ENCODE peak calls at places on chromosomes 11 and 22, in ten cellular contexts. One of them, this sample, is unnamed.

GRCh38 chr11:31974737-31975136 is 116.1 kb upstream of the RCN1 start:
- DNase-seq in astrocyte of the spinal cord: peak
- DNase-seq in transverse colon: no peak
- DNase-seq in esophagus squamous epithelium: no peak
- DNase-seq in suprapubic skin: no peak
- DNase-seq in endodermal cell: no peak
- DNase-seq in AG10803: peak
- DNase-seq in GM23338: no peak
- DNase-seq in AG04449: peak
- DNase-seq in HFF-Myc: no peak
- DNase-seq in this sample: peak

GRCh38 chr22:42844756-42845155 is 12.3 kb downstream of the ARFGAP3 start:
- DNase-seq in GM23338: no peak
- DNase-seq in endodermal cell: no peak
- DNase-seq in astrocyte of the spinal cord: no peak
- DNase-seq in transverse colon: no peak
- DNase-seq in AG10803: no peak
- DNase-seq in suprapubic skin: no peak
- DNase-seq in esophagus squamous epithelium: no peak
- DNase-seq in AG04449: no peak
- DNase-seq in HFF-Myc: no peak
- DNase-seq in this sample: peak

GRCh38 chr11:38766796-38767195 is 2168.8 kb upstream of the RAG2 start:
- DNase-seq in GM23338: no peak
- DNase-seq in esophagus squamous epithelium: no peak
- DNase-seq in transverse colon: no peak
- DNase-seq in endodermal cell: no peak
- DNase-seq in astrocyte of the spinal cord: no peak
- DNase-seq in HFF-Myc: no peak
- DNase-seq in suprapubic skin: no peak
- DNase-seq in AG04449: no peak
- DNase-seq in AG10803: no peak
- DNase-seq in this sample: no peak

GRCh38 chr11:41282436-41282835 is 177.0 kb downstream of the LRRC4C start:
- DNase-seq in suprapubic skin: no peak
- DNase-seq in astrocyte of the spinal cord: no peak
- DNase-seq in GM23338: no peak
- DNase-seq in transverse colon: no peak
- DNase-seq in HFF-Myc: no peak
- DNase-seq in AG04449: no peak
- DNase-seq in endodermal cell: no peak
- DNase-seq in AG10803: no peak
- DNase-seq in esophagus squamous epithelium: no peak
- DNase-seq in this sample: no peak

GRCh38 chr11:83721286-83721685 is 435.1 kb upstream of the CCDC90B start:
- DNase-seq in esophagus squamous epithelium: no peak
- DNase-seq in astrocyte of the spinal cord: no peak
- DNase-seq in HFF-Myc: no peak
- DNase-seq in suprapubic skin: no peak
- DNase-seq in AG04449: no peak
- DNase-seq in endodermal cell: no peak
- DNase-seq in AG10803: no peak
- DNase-seq in GM23338: no peak
- DNase-seq in transverse colon: no peak
- DNase-seq in this sample: no peak

GRCh38 chr11:102603091-102603490 is 22.0 kb downstream of the MMP20 start:
- DNase-seq in astrocyte of the spinal cord: peak
- DNase-seq in esophagus squamous epithelium: no peak
- DNase-seq in suprapubic skin: no peak
- DNase-seq in transverse colon: no peak
- DNase-seq in HFF-Myc: no peak
- DNase-seq in AG10803: peak
- DNase-seq in AG04449: no peak
- DNase-seq in endodermal cell: no peak
- DNase-seq in GM23338: no peak
- DNase-seq in this sample: peak

GRCh38 chr11:117547911-117548310 is 220.3 kb downstream of the CEP164 start:
- DNase-seq in GM23338: no peak
- DNase-seq in suprapubic skin: no peak
- DNase-seq in transverse colon: no peak
- DNase-seq in AG10803: no peak
- DNase-seq in esophagus squamous epithelium: no peak
- DNase-seq in endodermal cell: no peak
- DNase-seq in HFF-Myc: no peak
- DNase-seq in AG04449: no peak
- DNase-seq in astrocyte of the spinal cord: no peak
- DNase-seq in this sample: no peak

GRCh38 chr22:48720662-48721393 is 1106.8 kb downstream of the BRD1 start:
- DNase-seq in transverse colon: no peak
- DNase-seq in AG04449: no peak
- DNase-seq in HFF-Myc: no peak
- DNase-seq in astrocyte of the spinal cord: no peak
- DNase-seq in GM23338: no peak
- DNase-seq in AG10803: no peak
- DNase-seq in endodermal cell: no peak
- DNase-seq in esophagus squamous epithelium: no peak
- DNase-seq in suprapubic skin: no peak
- DNase-seq in this sample: no peak

GRCh38 chr11:66285250-66285947 is 3.5 kb downstream of the YIF1A start:
- DNase-seq in esophagus squamous epithelium: no peak
- DNase-seq in AG04449: no peak
- DNase-seq in astrocyte of the spinal cord: no peak
- DNase-seq in suprapubic skin: no peak
- DNase-seq in AG10803: no peak
- DNase-seq in endodermal cell: peak
- DNase-seq in HFF-Myc: no peak
- DNase-seq in GM23338: no peak
- DNase-seq in transverse colon: no peak
- DNase-seq in this sample: no peak

DNA sequence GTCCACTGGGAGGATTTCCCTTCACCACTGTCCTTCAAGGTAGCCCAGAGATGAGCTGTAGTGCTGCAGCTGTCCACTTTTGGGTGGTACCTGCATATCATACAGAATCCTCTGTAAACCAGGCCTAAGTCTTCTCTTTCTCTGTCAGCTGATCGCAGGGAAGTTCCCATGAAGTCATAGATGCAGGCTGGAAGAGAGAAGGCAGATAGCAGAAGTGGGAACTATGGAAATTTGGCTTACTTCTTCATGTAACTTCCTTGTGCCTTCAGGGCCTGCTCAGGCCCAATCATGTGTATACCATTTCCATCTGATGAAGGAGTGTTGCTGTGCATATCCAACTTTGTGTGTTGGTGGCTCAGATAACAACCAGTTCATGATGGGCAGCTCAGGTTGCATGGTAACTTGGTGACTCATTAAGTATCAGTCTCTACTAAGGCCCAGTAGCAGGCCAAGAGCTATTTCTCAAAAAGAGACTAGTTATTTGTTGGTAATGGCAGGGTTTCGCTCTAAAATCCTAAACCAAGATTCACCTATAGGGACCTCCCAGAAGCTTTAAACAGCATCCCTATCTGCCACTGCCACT is 53.1 kb upstream of the CEP295 start:
- DNase-seq in AG04449: no peak
- DNase-seq in astrocyte of the spinal cord: no peak
- DNase-seq in endodermal cell: no peak
- DNase-seq in esophagus squamous epithelium: no peak
- DNase-seq in HFF-Myc: no peak
- DNase-seq in transverse colon: no peak
- DNase-seq in AG10803: no peak
- DNase-seq in GM23338: no peak
- DNase-seq in suprapubic skin: no peak
- DNase-seq in this sample: no peak
- H3K4me3 ChIP-seq in AG04449: no peak
- H3K4me3 ChIP-seq in astrocyte of the spinal cord: no peak
- H3K4me3 ChIP-seq in endodermal cell: no peak
- H3K4me3 ChIP-seq in esophagus squamous epithelium: no peak
- H3K4me3 ChIP-seq in HFF-Myc: no peak
- H3K4me3 ChIP-seq in transverse colon: no peak
- H3K4me3 ChIP-seq in AG10803: no peak
- H3K4me3 ChIP-seq in GM23338: no peak
- H3K4me3 ChIP-seq in suprapubic skin: no peak
- H3K4me3 ChIP-seq in this sample: no peak

GRCh38 chr11:764322-765024 is 12.8 kb downstream of the GATD1 start:
- DNase-seq in AG10803: no peak
- DNase-seq in AG04449: no peak
- DNase-seq in suprapubic skin: no peak
- DNase-seq in endodermal cell: no peak
- DNase-seq in astrocyte of the spinal cord: no peak
- DNase-seq in GM23338: no peak
- DNase-seq in transverse colon: no peak
- DNase-seq in esophagus squamous epithelium: no peak
- DNase-seq in HFF-Myc: no peak
- DNase-seq in this sample: no peak

GRCh38 chr11:763549-764321 is 13.6 kb downstream of the GATD1 start:
- DNase-seq in suprapubic skin: no peak
- DNase-seq in GM23338: no peak
- DNase-seq in endodermal cell: no peak
- DNase-seq in AG04449: no peak
- DNase-seq in HFF-Myc: no peak
- DNase-seq in transverse colon: no peak
- DNase-seq in astrocyte of the spinal cord: no peak
- DNase-seq in esophagus squamous epithelium: no peak
- DNase-seq in AG10803: no peak
- DNase-seq in this sample: no peak

GRCh38 chr11:761526-762108 is 14.4 kb downstream of the TALDO1 start:
- DNase-seq in GM23338: no peak
- DNase-seq in astrocyte of the spinal cord: no peak
- DNase-seq in esophagus squamous epithelium: no peak
- DNase-seq in transverse colon: no peak
- DNase-seq in AG10803: no peak
- DNase-seq in endodermal cell: no peak
- DNase-seq in suprapubic skin: no peak
- DNase-seq in AG04449: no peak
- DNase-seq in HFF-Myc: no peak
- DNase-seq in this sample: no peak

GRCh38 chr11:763073-763463 is 14.2 kb downstream of the GATD1 start:
- DNase-seq in astrocyte of the spinal cord: no peak
- DNase-seq in GM23338: peak
- DNase-seq in AG04449: no peak
- DNase-seq in AG10803: no peak
- DNase-seq in HFF-Myc: no peak
- DNase-seq in endodermal cell: peak
- DNase-seq in transverse colon: peak
- DNase-seq in suprapubic skin: no peak
- DNase-seq in esophagus squamous epithelium: no peak
- DNase-seq in this sample: no peak

DNA sequence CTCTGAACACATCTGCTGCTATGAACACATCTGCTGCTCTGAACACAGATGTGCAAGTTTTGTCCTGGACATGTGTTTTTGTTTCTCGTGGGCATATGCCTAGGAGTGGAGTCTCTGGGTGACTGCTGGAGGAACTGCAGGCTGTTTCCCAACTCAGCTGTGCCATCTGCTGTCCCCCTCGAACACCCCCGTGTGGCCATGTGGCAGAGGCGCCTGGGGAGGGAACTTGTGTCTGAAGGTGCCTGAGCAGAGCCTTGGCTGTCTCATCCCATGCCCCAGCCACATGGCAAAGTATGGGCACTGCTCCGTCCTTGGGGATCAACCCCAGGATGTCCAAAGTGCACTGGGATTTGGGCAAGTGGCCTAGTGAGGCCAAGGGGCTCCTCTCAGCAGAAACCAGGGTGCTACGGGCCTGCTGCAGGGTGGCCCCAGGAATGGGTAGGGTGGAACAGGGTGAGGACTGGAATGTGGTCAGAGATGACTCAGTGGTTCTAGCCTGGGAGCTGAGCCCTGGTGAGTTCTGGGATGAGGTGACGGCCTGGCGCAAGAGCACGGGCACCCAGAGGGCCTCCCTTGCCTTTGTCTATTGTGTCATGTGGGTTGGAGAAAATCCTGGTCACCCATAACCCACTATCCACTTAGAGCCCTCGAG is 14.7 kb downstream of the GATD1 start:
- DNase-seq in astrocyte of the spinal cord: peak
- DNase-seq in esophagus squamous epithelium: no peak
- DNase-seq in suprapubic skin: no peak
- DNase-seq in GM23338: peak
- DNase-seq in AG04449: no peak
- DNase-seq in endodermal cell: peak
- DNase-seq in HFF-Myc: peak
- DNase-seq in transverse colon: peak
- DNase-seq in AG10803: peak
- DNase-seq in this sample: peak
- TF ChIP-seq CTCF in astrocyte of the spinal cord: peak
- TF ChIP-seq CTCF in esophagus squamous epithelium: peak
- TF ChIP-seq CTCF in suprapubic skin: no peak
- TF ChIP-seq CTCF in GM23338: peak
- TF ChIP-seq CTCF in AG04449: peak
- TF ChIP-seq CTCF in endodermal cell: peak
- TF ChIP-seq CTCF in HFF-Myc: peak
- TF ChIP-seq CTCF in transverse colon: peak
- TF ChIP-seq CTCF in AG10803: peak
- TF ChIP-seq CTCF in this sample: peak

DNA sequence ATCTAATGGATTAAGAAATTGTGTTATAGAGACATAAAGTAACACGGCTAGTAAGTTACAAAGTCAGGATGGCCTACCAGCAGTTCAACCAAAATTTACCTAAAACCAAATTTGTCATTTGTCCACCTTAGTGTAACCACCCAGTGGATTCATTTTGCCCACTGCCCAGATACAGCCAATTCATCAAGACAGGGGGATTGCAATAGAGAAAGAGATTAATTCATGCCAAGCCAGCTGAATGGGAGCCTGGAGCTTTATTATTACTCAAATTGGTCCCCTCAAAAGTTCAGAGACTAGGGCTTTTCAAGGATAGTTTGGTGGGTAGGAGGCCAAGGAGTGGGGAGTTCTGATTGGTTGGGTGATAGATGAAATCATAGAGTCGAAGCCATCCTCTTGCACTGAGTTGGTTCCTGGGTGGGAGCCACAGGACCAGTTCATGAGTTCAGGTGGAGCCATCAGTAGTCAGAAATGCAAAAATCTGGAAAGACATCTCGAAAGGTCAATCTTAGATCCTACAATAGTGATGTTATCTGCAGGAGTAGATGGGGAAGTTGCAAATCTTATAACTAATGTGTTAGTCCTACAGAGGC is 304.2 kb upstream of the CADM1 start:
- DNase-seq in astrocyte of the spinal cord: no peak
- DNase-seq in endodermal cell: no peak
- DNase-seq in suprapubic skin: no peak
- DNase-seq in transverse colon: no peak
- DNase-seq in HFF-Myc: no peak
- DNase-seq in esophagus squamous epithelium: no peak
- DNase-seq in AG10803: no peak
- DNase-seq in AG04449: no peak
- DNase-seq in GM23338: no peak
- DNase-seq in this sample: no peak
- H3K4me3 ChIP-seq in astrocyte of the spinal cord: no peak
- H3K4me3 ChIP-seq in endodermal cell: no peak
- H3K4me3 ChIP-seq in suprapubic skin: no peak
- H3K4me3 ChIP-seq in transverse colon: no peak
- H3K4me3 ChIP-seq in HFF-Myc: no peak
- H3K4me3 ChIP-seq in esophagus squamous epithelium: no peak
- H3K4me3 ChIP-seq in AG10803: no peak
- H3K4me3 ChIP-seq in AG04449: no peak
- H3K4me3 ChIP-seq in GM23338: no peak
- H3K4me3 ChIP-seq in this sample: no peak

DNA sequence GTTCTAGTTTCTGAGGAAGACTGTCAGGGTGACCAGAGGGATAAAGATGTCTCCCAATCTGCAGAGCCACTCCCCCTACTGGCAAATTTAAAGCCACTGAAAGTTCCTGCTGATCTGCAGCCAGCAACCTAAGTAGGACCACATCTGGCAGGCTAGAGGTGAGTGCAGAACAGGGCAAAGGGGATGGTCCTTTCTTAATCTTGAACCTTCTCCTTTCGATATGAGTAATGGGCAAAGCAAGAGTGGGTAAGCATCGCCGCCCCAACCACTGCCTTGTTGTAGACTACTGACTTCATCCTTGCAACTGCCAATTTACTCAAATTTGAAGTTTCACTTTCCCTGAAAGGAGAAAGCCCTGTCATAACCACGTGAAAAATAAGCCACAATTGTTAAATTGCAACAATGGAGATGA is 30.7 kb downstream of the SCUBE2 start:
- DNase-seq in HFF-Myc: no peak
- DNase-seq in GM23338: peak
- DNase-seq in transverse colon: no peak
- DNase-seq in AG10803: no peak
- DNase-seq in endodermal cell: peak
- DNase-seq in esophagus squamous epithelium: no peak
- DNase-seq in AG04449: no peak
- DNase-seq in astrocyte of the spinal cord: no peak
- DNase-seq in suprapubic skin: no peak
- DNase-seq in this sample: no peak
- TF ChIP-seq CTCF in HFF-Myc: peak
- TF ChIP-seq CTCF in GM23338: peak
- TF ChIP-seq CTCF in transverse colon: no peak
- TF ChIP-seq CTCF in AG10803: peak
- TF ChIP-seq CTCF in endodermal cell: peak
- TF ChIP-seq CTCF in esophagus squamous epithelium: no peak
- TF ChIP-seq CTCF in AG04449: no peak
- TF ChIP-seq CTCF in astrocyte of the spinal cord: no peak
- TF ChIP-seq CTCF in suprapubic skin: no peak
- TF ChIP-seq CTCF in this sample: peak